ENCODE peak calls at places on chromosomes 2 and 18, in ten cellular contexts. G is SW480, D is pancreas, L is HS-5, V is kidney glomerular epithelial cell, M is renal cortical epithelial cell, R is memory B cell, Z is NCI-H1417, Q is RWPE1, K is HCT116. O is an unnamed sample.
A peak's percentile ranks its signal among the peaks of the same experiment; 100 is the strongest.

GRCh38 chr2:163713534-163714311 is 22.1 kb downstream of the FIGN start:
- DNase-seq in Z (no peak), G (no peak), L (no peak), K (no peak), V (no peak), R (no peak), D (no peak), M (peak; percentile 27), Q (no peak), O (no peak)

GRCh38 chr2:137173514-137173913 is 408.2 kb downstream of the THSD7B start:
- DNase-seq in R (no peak), D (no peak), G (peak; percentile 9), V (peak; percentile 72), L (peak; percentile 32), Q (peak; percentile 13), Z (no peak), M (peak; percentile 77), K (no peak), O (no peak)

GRCh38 chr2:128379021-128380005 is 60.6 kb upstream of the HS6ST1 start:
- DNase-seq in M (peak; percentile 77), Q (no peak), G (peak; percentile 84), R (no peak), Z (no peak), D (peak; percentile 54), V (peak; percentile 54), L (no peak), K (no peak), O (no peak)

GRCh38 chr2:127208313-127208712 is 11.8 kb downstream of the CYP27C1 start:
- DNase-seq in M (peak; percentile 40), L (no peak), D (no peak), G (no peak), V (no peak), Z (peak; percentile 27), Q (no peak), R (no peak), K (no peak), O (no peak)

GRCh38 chr2:191499874-191500565 is 177.9 kb upstream of the NABP1 start:
- DNase-seq in L (no peak), R (no peak), D (no peak), M (no peak), Q (no peak), K (no peak), V (no peak), Z (no peak), G (no peak), O (no peak)

GRCh38 chr2:236446521-236446920 is 123.1 kb upstream of the ACKR3 start:
- DNase-seq in M (no peak), D (no peak), Q (no peak), K (no peak), Z (no peak), V (no peak), G (no peak), L (no peak), R (no peak), O (no peak)

GRCh38 chr2:205543937-205544702 is 138.2 kb upstream of the NRP2 start:
- DNase-seq in Q (no peak), M (no peak), K (no peak), R (no peak), Z (no peak), G (peak; percentile 2), D (no peak), L (no peak), V (no peak), O (no peak)

GRCh38 chr18:7924616-7925015 is 357.5 kb downstream of the PTPRM start:
- DNase-seq in M (no peak), D (no peak), G (no peak), V (no peak), Z (no peak), K (no peak), Q (no peak), R (no peak), L (no peak), O (no peak)

GRCh38 chr2:242032780-242033656 is 163.5 kb downstream of the RTP5 start:
- DNase-seq in L (no peak), M (no peak), R (no peak), V (no peak), G (no peak), K (no peak), Q (no peak), D (no peak), Z (no peak), O (no peak)

GRCh38 chr2:195535911-195536522 is 121.0 kb upstream of the SLC39A10 start:
- DNase-seq in D (no peak), Z (no peak), M (no peak), Q (no peak), V (no peak), L (no peak), K (no peak), R (peak; percentile 25), G (peak; percentile 52), O (no peak)

GRCh38 chr18:79682481-79682880 is 2.9 kb downstream of the CTDP1 start:
- DNase-seq in G (no peak), K (no peak), Z (no peak), D (no peak), V (no peak), M (no peak), L (no peak), R (no peak), Q (no peak), O (no peak)

GRCh38 chr2:75595541-75596395 is 35.0 kb upstream of the EVA1A start:
- DNase-seq in Q (no peak), L (peak; percentile 95), D (no peak), M (peak; percentile 95), Z (no peak), G (no peak), K (no peak), V (peak; percentile 91), R (no peak), O (no peak)

GRCh38 chr2:174929786-174930185 is 75.4 kb downstream of the CHN1 start:
- DNase-seq in K (no peak), V (peak; percentile 26), D (no peak), G (no peak), R (no peak), Z (no peak), L (no peak), M (peak; percentile 59), Q (no peak), O (no peak)

GRCh38 chr2:227205701-227206100 is 41.3 kb downstream of the COL4A3 start:
- DNase-seq in M (no peak), D (no peak), L (no peak), Q (no peak), Z (no peak), K (no peak), R (no peak), V (no peak), G (no peak), O (no peak)